ENCODE peak calls at places on chromosome X, in seven cellular contexts. G is GM12865, R is endothelial cell, C is left lung, Q is cardiac fibroblast, T is cardiac muscle cell, E is retinal pigment epithelial cell. Z is an unnamed sample.

GRCh38 chrX:121308276-121308805 is 260.9 kb downstream of the GLUD2 start:
- DNase-seq in G (peak), R (peak), C (no peak), Q (peak), T (peak), E (peak), Z (no peak)

GRCh38 chrX:39438603-39439602 is 637.6 kb downstream of the MID1IP1 start:
- DNase-seq in G (no peak), R (peak), C (no peak), Q (no peak), T (no peak), E (no peak), Z (no peak)

GRCh38 chrX:148601034-148601433 is 100.6 kb downstream of the AFF2 start:
- DNase-seq in G (no peak), R (no peak), C (no peak), Q (peak), T (no peak), E (peak), Z (no peak)

GRCh38 chrX:82765806-82766205 is 742.3 kb upstream of the POU3F4 start:
- DNase-seq in G (no peak), R (no peak), C (no peak), Q (no peak), T (no peak), E (no peak), Z (no peak)

GRCh38 chrX:12269484-12269883 is 131.2 kb downstream of the FRMPD4 start:
- DNase-seq in G (no peak), R (no peak), C (no peak), Q (peak), T (no peak), E (no peak), Z (no peak)

GRCh38 chrX:154548028-154548316 is 552 bp downstream of the IKBKG start:
- DNase-seq in G (no peak), R (no peak), C (no peak), Q (peak), T (no peak), E (no peak), Z (no peak)

GRCh38 chrX:116436358-116436816 is at the start of gene SLC6A14:
- DNase-seq in G (no peak), R (no peak), C (peak), Q (no peak), T (no peak), E (no peak), Z (no peak)

GRCh38 chrX:149462849-149463248 is 42.3 kb downstream of the IDS start:
- DNase-seq in G (no peak), R (no peak), C (no peak), Q (peak), T (no peak), E (no peak), Z (no peak)

GRCh38 chrX:153641575-153642312 is 5.3 kb upstream of the DUSP9 start:
- DNase-seq in G (no peak), R (no peak), C (no peak), Q (no peak), T (no peak), E (no peak), Z (no peak)

GRCh38 chrX:154775611-154776349 is 13.1 kb downstream of the DKC1 start:
- DNase-seq in G (peak), R (no peak), C (no peak), Q (no peak), T (peak), E (no peak), Z (no peak)

GRCh38 chrX:71556026-71556425 is 22.2 kb upstream of the GCNA start:
- DNase-seq in G (no peak), R (no peak), C (no peak), Q (no peak), T (no peak), E (no peak), Z (no peak)

GRCh38 chrX:107628662-107629532 is 587 bp downstream of the PRPS1 start:
- DNase-seq in G (peak), R (peak), C (no peak), Q (peak), T (peak), E (no peak), Z (no peak)

GRCh38 chrX:41475611-41476241 is 28.6 kb downstream of the NYX start:
- DNase-seq in G (no peak), R (no peak), C (no peak), Q (no peak), T (no peak), E (no peak), Z (no peak)

GRCh38 chrX:136766785-136767103 is 14.0 kb downstream of the ARHGEF6 start:
- DNase-seq in G (no peak), R (no peak), C (no peak), Q (no peak), T (no peak), E (no peak), Z (no peak)

GRCh38 chrX:69033936-69034335 is 131.3 kb downstream of the PJA1 start:
- DNase-seq in G (no peak), R (no peak), C (no peak), Q (no peak), T (no peak), E (no peak), Z (peak)

GRCh38 chrX:53440631-53441517 is 6.7 kb upstream of the HSD17B10 start:
- DNase-seq in G (no peak), R (peak), C (peak), Q (peak), T (no peak), E (no peak), Z (no peak)

GRCh38 chrX:2502120-2502667 is 1.4 kb upstream of the DHRSX start:
- DNase-seq in G (no peak), R (no peak), C (no peak), Q (no peak), T (no peak), E (no peak), Z (no peak)

GRCh38 chrX:147550217-147550616 is 361.5 kb upstream of the FMR1 start:
- DNase-seq in G (peak), R (peak), C (no peak), Q (no peak), T (peak), E (no peak), Z (no peak)

GRCh38 chrX:154804564-154804956 is 725 bp downstream of the MPP1 start:
- DNase-seq in G (no peak), R (no peak), C (no peak), Q (no peak), T (no peak), E (no peak), Z (no peak)

GRCh38 chrX:12930150-12930549 is 23.7 kb downstream of the TLR8 start:
- DNase-seq in G (no peak), R (no peak), C (no peak), Q (no peak), T (no peak), E (no peak), Z (no peak)

DNA sequence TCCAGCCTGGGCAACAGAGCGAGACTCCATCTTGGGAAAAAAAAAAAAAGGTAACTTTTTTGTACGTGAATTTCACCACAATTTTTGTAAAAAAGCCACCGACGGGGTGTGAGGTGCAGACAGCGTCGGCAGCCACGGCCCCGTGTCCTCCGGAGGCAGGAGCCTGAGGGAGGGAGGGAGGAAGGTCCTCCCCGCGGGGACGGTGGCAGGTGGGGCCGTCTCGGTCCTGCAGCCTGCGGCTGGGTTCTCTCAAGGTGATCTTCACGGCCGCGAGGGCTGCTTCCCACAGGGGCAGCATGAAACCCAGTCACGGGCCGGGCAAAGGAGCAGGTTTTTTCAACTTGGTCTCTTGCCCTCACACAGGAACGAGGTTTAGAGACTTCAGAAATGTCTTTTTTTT is 14.0 kb downstream of the PLCXD1 start:
- DNase-seq in G (no peak), R (no peak), C (peak), Q (no peak), T (no peak), E (no peak), Z (no peak)
- TF ChIP-seq CTCF in G (no peak), R (no peak), C (no peak), Q (no peak), T (no peak), E (no peak), Z (no peak)

GRCh38 chrX:104918122-104918521 is 302.4 kb downstream of the TEX13A start:
- DNase-seq in G (no peak), R (no peak), C (no peak), Q (no peak), T (no peak), E (no peak), Z (no peak)

DNA sequence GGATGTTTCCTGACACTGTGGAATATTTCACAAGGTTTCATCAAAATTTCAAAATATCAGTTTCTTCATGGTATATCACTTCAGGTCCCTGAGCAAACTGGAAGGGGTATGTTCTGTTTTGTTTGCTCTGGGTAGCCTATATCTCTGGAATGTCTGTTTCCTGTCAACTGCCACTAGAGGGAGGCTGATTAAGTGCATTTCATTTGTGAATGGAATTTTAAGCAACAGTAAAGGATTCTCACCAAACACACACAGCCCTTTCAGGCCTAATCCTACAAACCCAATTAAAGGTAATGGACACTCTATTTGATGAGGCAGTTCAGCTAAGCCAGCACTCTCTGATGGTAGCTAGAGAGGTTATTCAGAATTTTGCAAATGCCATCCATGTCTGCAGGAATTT is 307.1 kb downstream of the TEX13A start:
- DNase-seq in G (no peak), R (no peak), C (no peak), Q (peak), T (peak), E (no peak), Z (no peak)
- TF ChIP-seq CTCF in G (peak), R (peak), C (peak), Q (peak), T (peak), E (peak), Z (peak)

DNA sequence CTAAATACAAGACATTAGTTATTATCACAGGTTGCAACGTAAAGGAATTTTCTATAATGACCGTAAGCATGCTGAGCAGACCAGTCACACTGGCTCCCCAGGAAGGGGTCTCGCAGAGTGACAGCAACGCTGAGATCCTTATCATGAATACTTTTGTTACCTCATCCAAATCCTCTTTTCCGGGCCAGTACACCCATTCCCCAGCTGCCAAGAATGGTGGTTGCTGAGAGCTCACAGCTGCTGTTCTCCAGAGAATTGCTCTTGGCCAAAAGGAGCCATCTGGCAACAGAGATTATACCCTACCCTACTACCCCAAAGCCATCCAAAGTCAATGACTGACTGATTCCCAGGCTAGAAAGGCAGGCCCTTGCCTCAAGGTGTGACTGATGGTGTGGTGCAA is 91.6 kb downstream of the FUNDC1 start:
- DNase-seq in G (no peak), R (no peak), C (no peak), Q (no peak), T (no peak), E (no peak), Z (no peak)
- TF ChIP-seq CTCF in G (no peak), R (no peak), C (no peak), Q (no peak), T (no peak), E (no peak), Z (no peak)

DNA sequence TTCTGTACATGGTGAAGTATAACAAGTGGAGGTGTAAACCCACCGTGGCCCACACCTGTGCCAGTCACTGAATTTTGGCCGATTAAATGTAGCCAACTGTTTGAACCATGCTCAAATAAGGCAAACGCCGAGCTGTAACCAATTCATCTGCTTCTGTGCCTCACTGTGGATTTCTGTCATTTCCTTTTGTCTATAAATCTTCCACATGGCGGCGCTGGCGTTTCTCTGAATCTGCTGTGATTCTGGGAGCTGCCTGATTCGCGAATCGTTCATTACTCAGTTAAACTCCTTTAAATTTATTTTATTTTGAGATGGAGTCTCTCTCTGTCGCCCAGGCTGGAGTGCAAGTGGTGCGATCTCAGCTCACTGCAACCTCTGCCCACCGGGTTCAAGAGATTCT is 19.2 kb downstream of the SUPT20HL2 start:
- DNase-seq in G (no peak), R (peak), C (no peak), Q (peak), T (peak), E (no peak), Z (no peak)
- TF ChIP-seq CTCF in G (no peak), R (no peak), C (no peak), Q (peak), T (peak), E (no peak), Z (peak)

DNA sequence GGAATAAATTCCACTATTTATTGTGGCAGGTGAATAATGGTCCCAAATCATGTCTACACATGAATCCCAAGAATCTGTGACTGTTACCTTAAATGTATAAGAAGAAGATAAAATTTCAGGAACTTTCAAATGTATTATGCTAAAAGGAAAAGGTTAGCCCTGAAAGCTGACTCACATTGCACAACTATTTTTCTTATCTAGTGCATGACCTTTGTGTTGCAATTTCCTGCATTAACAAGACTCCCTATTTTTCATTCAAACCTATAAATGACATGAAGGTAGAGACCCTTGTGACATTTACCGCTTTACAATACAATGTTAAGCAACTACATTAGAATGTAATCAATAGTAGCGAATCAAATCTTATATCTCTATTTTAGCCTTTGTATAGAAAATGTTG is 36.7 kb downstream of the UBQLN2 start:
- DNase-seq in G (no peak), R (no peak), C (no peak), Q (peak), T (no peak), E (no peak), Z (no peak)
- TF ChIP-seq CTCF in G (no peak), R (no peak), C (no peak), Q (no peak), T (no peak), E (no peak), Z (no peak)

GRCh38 chrX:132169554-132169953 is 41.7 kb upstream of the FRMD7 start:
- DNase-seq in G (no peak), R (no peak), C (no peak), Q (no peak), T (no peak), E (no peak), Z (no peak)

GRCh38 chrX:132171478-132171877 is 43.7 kb upstream of the FRMD7 start:
- DNase-seq in G (peak), R (no peak), C (no peak), Q (peak), T (no peak), E (no peak), Z (no peak)

GRCh38 chrX:132171881-132172280 is 44.1 kb upstream of the FRMD7 start:
- DNase-seq in G (no peak), R (no peak), C (no peak), Q (no peak), T (no peak), E (no peak), Z (no peak)

GRCh38 chrX:132173647-132174046 is 45.6 kb downstream of the RAP2C start:
- DNase-seq in G (no peak), R (no peak), C (no peak), Q (no peak), T (no peak), E (no peak), Z (no peak)
- TF ChIP-seq CTCF in G (no peak), R (no peak), C (no peak), Q (no peak), T (no peak), E (no peak), Z (no peak)

GRCh38 chrX:94288972-94289371 is 615.0 kb downstream of the FAM133A start:
- DNase-seq in G (no peak), R (no peak), C (no peak), Q (no peak), T (no peak), E (no peak), Z (no peak)

DNA sequence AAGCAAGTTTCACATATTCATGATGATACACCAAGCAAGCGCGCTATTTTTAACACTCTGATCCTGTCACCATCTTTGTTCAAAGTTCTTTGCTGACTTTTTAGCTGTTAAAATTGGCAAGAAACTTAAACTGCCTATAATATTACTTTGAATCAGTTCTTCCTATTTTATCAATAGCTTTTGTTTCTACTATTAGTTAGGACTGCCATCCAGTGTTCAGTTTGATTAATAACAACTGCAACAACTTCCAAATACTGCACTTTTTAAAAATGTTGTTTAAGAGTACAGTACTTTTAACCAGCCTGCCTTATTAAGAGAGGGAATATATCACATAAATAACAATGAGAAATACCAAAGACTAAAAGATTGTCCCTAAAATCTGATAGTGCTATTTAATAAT is 614.3 kb downstream of the FAM133A start:
- DNase-seq in G (no peak), R (no peak), C (no peak), Q (no peak), T (no peak), E (no peak), Z (no peak)
- TF ChIP-seq CTCF in G (no peak), R (no peak), C (no peak), Q (no peak), T (no peak), E (no peak), Z (no peak)

DNA sequence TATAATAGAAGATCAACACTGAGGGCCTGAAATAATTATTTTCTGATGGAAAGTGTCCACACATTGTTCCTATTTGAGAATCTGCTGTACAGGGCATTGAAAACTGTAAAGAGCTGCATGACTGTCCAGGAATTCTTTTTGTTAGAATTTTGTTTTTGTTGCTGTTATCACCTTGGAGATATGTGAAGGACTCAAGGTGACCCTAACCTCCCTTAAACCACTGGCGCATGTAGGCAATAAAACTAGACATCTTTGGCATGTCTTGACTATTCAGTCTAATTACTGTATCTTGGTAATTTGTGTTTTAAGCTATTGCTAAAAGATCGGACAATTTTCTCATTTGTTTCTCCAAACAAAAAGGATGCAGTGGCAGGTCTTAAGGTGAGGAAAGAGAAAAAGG is 55.5 kb upstream of the SMIM10 start:
- DNase-seq in G (no peak), R (no peak), C (no peak), Q (no peak), T (no peak), E (no peak), Z (no peak)
- TF ChIP-seq CTCF in G (no peak), R (no peak), C (no peak), Q (no peak), T (no peak), E (no peak), Z (no peak)